ENCODE peak calls at places on chromosomes 5 and 9, in five cellular contexts. M is posterior cingulate gyrus, W is GM18507, Y is amniotic stem cell, T is HFF-Myc. B is an unnamed sample.

GRCh38 chr5:168934186-168934585 is 355.0 kb upstream of the PANK3 start:
- DNase-seq in M (no peak), W (no peak), Y (no peak), T (no peak), B (no peak)

GRCh38 chr5:111060169-111060568 is 11.3 kb upstream of the TSLP start:
- DNase-seq in M (no peak), W (no peak), Y (no peak), T (no peak), B (no peak)

GRCh38 chr5:78747703-78748359 is 99.3 kb upstream of the LHFPL2 start:
- DNase-seq in M (no peak), W (no peak), Y (peak; percentile 63), T (no peak), B (peak; percentile 50)

GRCh38 chr5:159765034-159765433 is 151.2 kb upstream of the ADRA1B start:
- DNase-seq in M (no peak), W (no peak), Y (no peak), T (no peak), B (no peak)

GRCh38 chr5:73836607-73837006 is 210.6 kb downstream of the ARHGEF28 start:
- DNase-seq in M (no peak), W (no peak), Y (no peak), T (no peak), B (no peak)

GRCh38 chr9:129490583-129491485 is 130.1 kb downstream of the C9orf50 start:
- DNase-seq in M (no peak), W (no peak), Y (no peak), T (no peak), B (no peak)

GRCh38 chr9:136694163-136694864 is 7.1 kb upstream of the AGPAT2 start:
- DNase-seq in M (no peak), W (no peak), Y (no peak), T (no peak), B (no peak)

GRCh38 chr5:103224118-103224893 is 34.3 kb upstream of the MACIR start:
- DNase-seq in M (no peak), W (peak; percentile 2), Y (peak; percentile 46), T (peak; percentile 52), B (peak; percentile 64)

GRCh38 chr5:115351356-115352195 is 55.1 kb upstream of the CCDC112 start:
- DNase-seq in M (no peak), W (no peak), Y (peak; percentile 13), T (no peak), B (no peak)